ENCODE peak calls at places on chromosomes 11 and 22, in nine cellular contexts. K is Calu3, D is substantia nigra, N is left ventricle myocardium superior, T is Right ventricle myocardium superior, V is fibroblast of the aortic adventitia, A is H9, P is sigmoid colon, E is choroid plexus epithelial cell. W is an unnamed sample.

GRCh38 chr22:35348703-35349102 is 32.2 kb upstream of the HMOX1 start:
- DNase-seq in P (no peak), T (peak; percentile 40), D (no peak), A (no peak), V (no peak), N (no peak), E (no peak), K (no peak), W (no peak)

GRCh38 chr11:83006877-83007330 is 64.8 kb downstream of the RAB30 start:
- DNase-seq in A (no peak), K (no peak), D (no peak), P (no peak), N (no peak), T (no peak), E (no peak), V (peak; percentile 20), W (no peak)

GRCh38 chr11:62399172-62399867 is 19.5 kb upstream of the SCGB1A1 start:
- DNase-seq in E (peak; percentile 81), P (no peak), K (no peak), V (peak; percentile 65), T (no peak), A (no peak), D (no peak), N (no peak), W (no peak)

GRCh38 chr11:94557992-94558391 is 9.2 kb upstream of the PIWIL4 start:
- DNase-seq in A (no peak), P (no peak), D (no peak), T (no peak), K (no peak), N (no peak), V (peak; percentile 52), E (no peak), W (no peak)

GRCh38 chr11:61004037-61004641 is 32.7 kb downstream of the CD6 start:
- DNase-seq in E (peak; percentile 34), A (no peak), V (peak; percentile 10), P (no peak), T (peak; percentile 64), D (no peak), N (no peak), K (no peak), W (peak; percentile 52)

GRCh38 chr11:34631737-34632104 is 10.8 kb downstream of the EHF start:
- DNase-seq in T (no peak), A (no peak), P (no peak), D (no peak), K (peak; percentile 55), E (no peak), V (no peak), N (no peak), W (no peak)

GRCh38 chr11:17629113-17629512 is 82.1 kb downstream of the OTOG start:
- DNase-seq in T (no peak), K (no peak), P (no peak), V (no peak), N (no peak), E (no peak), D (no peak), A (no peak), W (no peak)

GRCh38 chr11:2313051-2313951 is 11.5 kb downstream of the TSPAN32 start:
- DNase-seq in T (peak; percentile 70), N (peak; percentile 75), P (peak; percentile 66), V (no peak), D (no peak), A (no peak), E (no peak), K (no peak), W (no peak)

GRCh38 chr11:131370090-131370751 is at the start of gene NTM:
- DNase-seq in N (peak; percentile 62), A (no peak), E (peak; percentile 6), P (peak; percentile 77), V (peak; percentile 35), T (peak; percentile 65), K (no peak), D (no peak), W (no peak)

GRCh38 chr11:7467652-7468051 is 17.7 kb upstream of the OLFML1 start:
- DNase-seq in T (no peak), V (no peak), N (no peak), D (no peak), K (no peak), E (no peak), A (no peak), P (no peak), W (no peak)

GRCh38 chr11:35494966-35495365 is 30.4 kb downstream of the PAMR1 start:
- DNase-seq in K (no peak), V (no peak), N (no peak), T (no peak), D (no peak), E (no peak), P (no peak), A (no peak), W (no peak)

GRCh38 chr11:65524747-65525658 is at the start of gene SCYL1:
- DNase-seq in E (peak; percentile 89), N (peak; percentile 89), K (peak; percentile 75), T (peak; percentile 87), V (peak; percentile 83), P (peak; percentile 93), A (peak; percentile 78), D (peak; percentile 86), W (peak; percentile 79)

GRCh38 chr11:120660024-120660565 is 148.5 kb downstream of the GRIK4 start:
- DNase-seq in V (no peak), E (peak; percentile 26), P (no peak), K (peak; percentile 35), A (peak; percentile 83), N (peak; percentile 47), D (no peak), T (no peak), W (no peak)

GRCh38 chr11:90525962-90526361 is 303.1 kb upstream of the CHORDC1 start:
- DNase-seq in T (no peak), P (no peak), A (no peak), D (no peak), K (no peak), N (no peak), V (no peak), E (no peak), W (no peak)

GRCh38 chr11:123434911-123435310 is 4.8 kb downstream of the GRAMD1B start:
- DNase-seq in E (no peak), T (no peak), P (no peak), K (no peak), D (no peak), V (no peak), A (no peak), N (no peak), W (no peak)

GRCh38 chr11:133821776-133822175 is 23.5 kb downstream of the SPATA19 start:
- DNase-seq in N (peak; percentile 66), A (peak; percentile 85), E (peak; percentile 33), V (no peak), P (no peak), D (peak; percentile 31), T (peak; percentile 61), K (peak; percentile 27), W (no peak)

GRCh38 chr11:61820174-61820573 is 3.4 kb upstream of the FADS1 start:
- DNase-seq in E (peak; percentile 67), N (no peak), D (no peak), P (no peak), T (no peak), K (no peak), V (peak; percentile 40), A (no peak), W (no peak)